ENCODE peak calls at places on chromosomes 13 and 19, in seven cellular contexts. A is PC-3, L is psoas muscle, E is GM20000, C is neural crest cell, Y is fibroblast of mammary gland, Q is progenitor cell of endocrine pancreas. U is an unnamed sample.

GRCh38 chr13:45367358-45367757 is 26.4 kb upstream of the TPT1 start:
- DNase-seq in A (peak), L (peak), E (peak), C (no peak), Y (peak), Q (no peak), U (no peak)

GRCh38 chr13:43057653-43058317 is 34.4 kb downstream of the DNAJC15 start:
- DNase-seq in A (no peak), L (no peak), E (no peak), C (no peak), Y (no peak), Q (no peak), U (no peak)

GRCh38 chr13:45078003-45078402 is 42.3 kb upstream of the GTF2F2 start:
- DNase-seq in A (no peak), L (no peak), E (no peak), C (no peak), Y (no peak), Q (no peak), U (no peak)

GRCh38 chr13:110711778-110712070 is 1.8 kb upstream of the ING1 start:
- DNase-seq in A (no peak), L (no peak), E (no peak), C (no peak), Y (no peak), Q (no peak), U (no peak)

GRCh38 chr13:44906758-44907157 is 82.5 kb downstream of the NUFIP1 start:
- DNase-seq in A (no peak), L (no peak), E (no peak), C (no peak), Y (peak), Q (no peak), U (no peak)

GRCh38 chr13:20125129-20125782 is 35.6 kb downstream of the GJA3 start:
- DNase-seq in A (peak), L (no peak), E (no peak), C (no peak), Y (peak), Q (no peak), U (no peak)

GRCh38 chr13:112545866-112546265 is 42.1 kb downstream of the TUBGCP3 start:
- DNase-seq in A (no peak), L (no peak), E (no peak), C (no peak), Y (peak), Q (no peak), U (no peak)

GRCh38 chr19:32392946-32393345 is 12.6 kb upstream of the DPY19L3 start:
- DNase-seq in A (no peak), L (no peak), E (no peak), C (no peak), Y (no peak), Q (no peak), U (no peak)

GRCh38 chr13:41216160-41216559 is 21.8 kb upstream of the KBTBD7 start:
- DNase-seq in A (peak), L (no peak), E (no peak), C (no peak), Y (peak), Q (no peak), U (no peak)

GRCh38 chr13:108322206-108322824 is 52.8 kb downstream of the TNFSF13B start:
- DNase-seq in A (peak), L (no peak), E (peak), C (no peak), Y (peak), Q (no peak), U (no peak)
- TF ChIP-seq CTCF in A (peak), L (peak), E (peak), C (peak), Y (peak), Q (peak), U (peak)

GRCh38 chr19:8611391-8611883 is 922 bp upstream of the ADAMTS10 start:
- DNase-seq in A (no peak), L (peak), E (no peak), C (no peak), Y (no peak), Q (no peak), U (no peak)

GRCh38 chr19:8610928-8611284 is 391 bp upstream of the ADAMTS10 start:
- DNase-seq in A (no peak), L (no peak), E (no peak), C (no peak), Y (no peak), Q (no peak), U (no peak)

GRCh38 chr19:8610041-8610927 is at the start of gene ADAMTS10:
- DNase-seq in A (no peak), L (peak), E (peak), C (peak), Y (peak), Q (no peak), U (peak)

GRCh38 chr19:8608858-8609209 is 1.7 kb downstream of the ADAMTS10 start:
- DNase-seq in A (no peak), L (no peak), E (no peak), C (no peak), Y (no peak), Q (no peak), U (no peak)

DNA sequence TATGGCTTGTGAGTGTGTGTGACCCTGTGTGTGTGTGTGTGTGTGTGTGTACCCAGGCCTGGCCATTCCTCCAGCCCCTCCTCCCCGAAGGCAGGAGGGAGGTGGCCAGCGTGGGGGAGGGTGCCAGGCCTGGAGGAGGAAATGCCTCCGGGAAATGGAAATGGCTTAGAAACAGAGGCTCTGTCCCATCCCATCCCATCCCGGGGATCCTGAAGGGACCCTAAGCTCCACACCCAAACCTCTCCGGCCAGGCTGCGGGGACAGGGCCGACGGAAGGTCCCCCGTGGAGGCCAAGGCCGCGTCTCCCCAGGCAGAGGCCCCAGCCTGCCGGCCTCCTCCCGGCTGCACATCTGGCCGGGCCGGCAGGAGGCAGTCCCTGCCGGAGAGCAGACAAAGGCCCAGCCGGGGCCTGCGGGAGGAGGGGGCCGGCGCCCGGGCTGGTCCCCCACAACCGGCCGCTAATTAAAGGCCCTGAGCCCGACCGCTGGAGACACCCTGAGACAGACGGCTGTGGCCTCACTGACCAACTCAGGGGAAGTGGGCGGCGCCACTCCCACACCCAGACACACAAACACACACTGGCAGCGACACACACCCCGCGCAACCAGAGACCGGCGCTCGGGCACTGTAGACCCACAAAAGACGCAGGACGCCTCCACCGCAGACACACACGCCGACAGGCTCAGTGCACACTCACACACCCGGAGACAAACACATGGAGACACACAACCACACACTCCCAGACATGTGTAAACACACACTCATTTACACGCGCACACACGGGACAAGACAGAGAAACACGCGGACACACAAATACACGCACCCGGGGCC is 1.1 kb downstream of the ADAMTS10 start:
- DNase-seq in A (no peak), L (peak), E (peak), C (peak), Y (peak), Q (peak), U (peak)
- TF ChIP-seq CTCF in A (no peak), L (no peak), E (no peak), C (peak), Y (no peak), Q (no peak), U (no peak)

GRCh38 chr19:45927565-45928261 is 13.1 kb upstream of the NANOS2 start:
- DNase-seq in A (peak), L (peak), E (peak), C (peak), Y (peak), Q (peak), U (peak)

GRCh38 chr19:45934551-45935230 is 20.1 kb upstream of the NANOS2 start:
- DNase-seq in A (no peak), L (no peak), E (no peak), C (no peak), Y (no peak), Q (no peak), U (no peak)

GRCh38 chr19:45929247-45929646 is 14.7 kb upstream of the NANOS2 start:
- DNase-seq in A (no peak), L (no peak), E (no peak), C (no peak), Y (no peak), Q (no peak), U (no peak)

GRCh38 chr19:45933759-45934158 is 19.2 kb upstream of the NANOS2 start:
- DNase-seq in A (no peak), L (no peak), E (no peak), C (no peak), Y (no peak), Q (no peak), U (no peak)

GRCh38 chr19:45931055-45931454 is 16.5 kb upstream of the NANOS2 start:
- DNase-seq in A (no peak), L (no peak), E (no peak), C (no peak), Y (no peak), Q (no peak), U (no peak)
- TF ChIP-seq CTCF in A (no peak), L (no peak), E (no peak), C (no peak), Y (no peak), Q (no peak), U (no peak)

GRCh38 chr13:33634526-33635111 is 183.3 kb upstream of the RFC3 start:
- DNase-seq in A (no peak), L (no peak), E (no peak), C (peak), Y (no peak), Q (no peak), U (no peak)
- TF ChIP-seq CTCF in A (no peak), L (no peak), E (no peak), C (no peak), Y (no peak), Q (no peak), U (no peak)

GRCh38 chr13:62626771-62627170 is 1211.1 kb upstream of the PCDH20 start:
- DNase-seq in A (peak), L (no peak), E (peak), C (no peak), Y (no peak), Q (no peak), U (no peak)
- TF ChIP-seq CTCF in A (peak), L (no peak), E (peak), C (peak), Y (peak), Q (peak), U (no peak)